ENCODE peak calls at places on chromosomes 1 and 21, in eight cellular contexts. R is PC-3, M is cardiac muscle cell, V is GM12864, L is kidney, F is lower leg skin, W is pancreas, G is glutamatergic neuron. Y is an unnamed sample.

GRCh38 chr1:161054232-161054631 is 8.5 kb upstream of the USF1 start:
- DNase-seq in M (no peak), W (no peak), V (no peak), L (peak; percentile 41), R (no peak), G (no peak), F (no peak), Y (no peak)

GRCh38 chr1:151715726-151716404 is 738 bp downstream of the CELF3 start:
- DNase-seq in R (no peak), V (no peak), W (no peak), L (no peak), G (peak; percentile 82), M (peak; percentile 42), F (no peak), Y (no peak)

GRCh38 chr1:78240755-78241154 is 195.0 kb downstream of the GIPC2 start:
- DNase-seq in G (no peak), M (no peak), V (no peak), L (no peak), R (no peak), W (no peak), F (no peak), Y (no peak)

GRCh38 chr1:94721240-94721639 is 98.9 kb upstream of the SLC44A3 start:
- DNase-seq in F (no peak), R (no peak), L (no peak), V (no peak), W (no peak), G (no peak), M (no peak), Y (no peak)

GRCh38 chr1:243313635-243314536 is 58.0 kb downstream of the SDCCAG8 start:
- DNase-seq in G (no peak), W (no peak), M (no peak), R (no peak), V (peak; percentile 86), L (no peak), F (no peak), Y (no peak)

GRCh38 chr1:227901906-227902640 is 45.7 kb downstream of the WNT9A start:
- DNase-seq in R (peak; percentile 55), F (no peak), W (no peak), L (peak; percentile 57), G (peak; percentile 35), M (no peak), V (no peak), Y (no peak)

GRCh38 chr1:31981976-31982375 is 31.7 kb upstream of the KHDRBS1 start:
- DNase-seq in M (no peak), G (no peak), L (no peak), R (peak; percentile 33), W (no peak), V (no peak), F (no peak), Y (no peak)

GRCh38 chr1:75087278-75087677 is 46.9 kb upstream of the LHX8 start:
- DNase-seq in F (no peak), L (no peak), W (no peak), V (no peak), G (no peak), R (no peak), M (no peak), Y (no peak)

GRCh38 chr1:8858112-8858668 is 20.3 kb downstream of the ENO1 start:
- DNase-seq in V (no peak), L (no peak), G (no peak), F (no peak), M (peak; percentile 60), W (no peak), R (peak; percentile 80), Y (no peak)

GRCh38 chr1:10064416-10065343 is 31.9 kb downstream of the UBE4B start:
- DNase-seq in F (no peak), M (no peak), V (no peak), G (no peak), R (no peak), L (no peak), W (no peak), Y (no peak)

GRCh38 chr1:27388337-27389005 is 4.0 kb upstream of the GPR3 start:
- DNase-seq in M (peak; percentile 74), V (no peak), G (peak; percentile 64), F (peak; percentile 95), L (no peak), W (peak; percentile 65), R (peak; percentile 85), Y (no peak)

GRCh38 chr1:33468011-33468410 is 4.4 kb upstream of the ZSCAN20 start:
- DNase-seq in L (no peak), M (no peak), R (no peak), F (no peak), W (no peak), V (no peak), G (no peak), Y (no peak)

GRCh38 chr1:117320515-117320914 is 46.7 kb upstream of the MAN1A2 start:
- DNase-seq in M (no peak), F (no peak), W (no peak), R (no peak), G (no peak), L (no peak), V (no peak), Y (no peak)

GRCh38 chr1:209335090-209335692 is 248.3 kb upstream of the CAMK1G start:
- DNase-seq in F (no peak), R (peak; percentile 61), G (peak; percentile 72), M (peak; percentile 70), V (no peak), W (peak; percentile 4), L (no peak), Y (no peak)

GRCh38 chr1:37556712-37557196 is at the start of gene DNALI1:
- DNase-seq in L (peak; percentile 95), G (peak; percentile 93), V (no peak), F (peak; percentile 94), R (peak; percentile 34), M (peak; percentile 95), W (peak; percentile 91), Y (peak; percentile 97)

GRCh38 chr21:36330904-36331303 is 10.9 kb downstream of the MORC3 start:
- DNase-seq in F (no peak), W (peak; percentile 21), G (peak; percentile 48), R (peak; percentile 62), L (no peak), M (peak; percentile 71), V (no peak), Y (no peak)

GRCh38 chr1:235470741-235471439 is 33.4 kb downstream of the B3GALNT2 start:
- DNase-seq in G (no peak), V (no peak), L (no peak), F (no peak), W (no peak), R (no peak), M (no peak), Y (no peak)

GRCh38 chr1:235465066-235465465 is 39.2 kb downstream of the B3GALNT2 start:
- DNase-seq in R (no peak), F (no peak), V (no peak), W (no peak), L (no peak), G (no peak), M (no peak), Y (no peak)

GRCh38 chr1:235468009-235468408 is 36.2 kb downstream of the B3GALNT2 start:
- DNase-seq in F (no peak), R (no peak), W (peak; percentile 16), G (no peak), M (no peak), V (no peak), L (no peak), Y (no peak)

GRCh38 chr1:235473808-235474207 is 30.4 kb downstream of the B3GALNT2 start:
- DNase-seq in M (no peak), F (no peak), L (no peak), W (no peak), V (no peak), G (no peak), R (peak; percentile 25), Y (no peak)

GRCh38 chr1:235468970-235469369 is 35.3 kb downstream of the B3GALNT2 start:
- DNase-seq in R (peak; percentile 79), W (no peak), L (no peak), G (no peak), F (no peak), M (no peak), V (no peak), Y (no peak)
- TF ChIP-seq CTCF in R (peak; percentile 17), W (peak; percentile 10), L (no peak), G (no peak), F (no peak), M (no peak), V (no peak), Y (no peak)

GRCh38 chr1:235557495-235557894 is 53.2 kb upstream of the B3GALNT2 start:
- DNase-seq in V (no peak), R (no peak), M (no peak), F (peak; percentile 84), W (no peak), L (no peak), G (peak; percentile 36), Y (no peak)
- TF ChIP-seq CTCF in V (peak; percentile 43), R (peak; percentile 33), M (peak; percentile 6), F (no peak), W (no peak), L (no peak), G (no peak), Y (peak; percentile 8)

DNA sequence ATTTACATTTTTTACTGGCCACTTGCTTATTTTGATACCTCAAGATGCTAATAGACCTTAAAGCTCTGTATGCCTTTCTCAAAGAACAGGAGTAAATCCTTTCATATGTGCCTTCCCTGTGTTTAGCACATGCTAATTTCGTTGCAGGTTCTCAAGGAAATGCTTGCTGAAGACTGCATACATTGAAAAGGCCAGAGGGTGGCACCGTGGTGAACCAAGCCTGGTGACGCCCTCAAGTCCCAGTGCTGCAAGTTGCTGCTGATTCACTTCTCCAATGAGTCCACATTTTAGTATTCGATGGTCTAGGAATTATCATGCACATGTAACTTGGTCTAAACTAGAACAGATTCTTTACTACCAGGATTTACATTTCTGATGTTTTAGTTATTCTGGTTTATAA is 94.1 kb downstream of the CLDN17 start:
- DNase-seq in M (peak; percentile 56), V (no peak), R (peak; percentile 72), F (no peak), W (no peak), L (no peak), G (peak; percentile 42), Y (no peak)
- TF ChIP-seq CTCF in M (peak; percentile 32), V (no peak), R (peak; percentile 67), F (no peak), W (peak; percentile 10), L (no peak), G (no peak), Y (peak; percentile 58)

GRCh38 chr1:21301794-21302440 is 11.7 kb upstream of the ECE1 start:
- DNase-seq in R (no peak), F (no peak), L (no peak), M (no peak), W (no peak), G (no peak), V (no peak), Y (no peak)
- TF ChIP-seq CTCF in R (no peak), F (no peak), L (no peak), M (no peak), W (no peak), G (no peak), V (no peak), Y (no peak)

GRCh38 chr1:118575060-118575459 is 390.0 kb upstream of the SPAG17 start:
- DNase-seq in M (no peak), R (no peak), G (no peak), F (no peak), V (no peak), W (no peak), L (no peak), Y (no peak)
- TF ChIP-seq CTCF in M (no peak), R (no peak), G (no peak), F (no peak), V (no peak), W (no peak), L (no peak), Y (no peak)